ENCODE peak calls at places on chromosomes 6 and 20, in seven cellular contexts. One of them, this sample, is unnamed. For H3K4me1, the result is how much of the 10 kb centered on the place peaks cover.

GRCh38 chr6:162124710-162125435 is 602.7 kb downstream of the PRKN start:
- DNase-seq in body of pancreas: no peak
- DNase-seq in stomach: no peak
- DNase-seq in gastrocnemius medialis: no peak
- DNase-seq in tibial nerve: no peak
- DNase-seq in heart left ventricle: no peak
- DNase-seq in upper lobe of left lung: no peak
- DNase-seq in this sample: no peak

GRCh38 chr20:62496525-62497218 is 20.9 kb upstream of the GATA5 start:
- DNase-seq in body of pancreas: peak
- DNase-seq in stomach: no peak
- DNase-seq in gastrocnemius medialis: no peak
- DNase-seq in tibial nerve: no peak
- DNase-seq in heart left ventricle: no peak
- DNase-seq in upper lobe of left lung: peak
- DNase-seq in this sample: no peak

GRCh38 chr6:126175251-126175650 is 164.7 kb upstream of the CENPW start:
- DNase-seq in body of pancreas: no peak
- DNase-seq in stomach: no peak
- DNase-seq in gastrocnemius medialis: no peak
- DNase-seq in tibial nerve: no peak
- DNase-seq in heart left ventricle: no peak
- DNase-seq in upper lobe of left lung: no peak
- DNase-seq in this sample: no peak

GRCh38 chr20:44690781-44691423 is 24.3 kb upstream of the CCN5 start:
- DNase-seq in body of pancreas: no peak
- DNase-seq in stomach: no peak
- DNase-seq in gastrocnemius medialis: peak
- DNase-seq in tibial nerve: no peak
- DNase-seq in heart left ventricle: peak
- DNase-seq in upper lobe of left lung: no peak
- DNase-seq in this sample: no peak

GRCh38 chr6:132715204-132715603 is 1.3 kb upstream of the VNN1 start:
- DNase-seq in body of pancreas: peak
- DNase-seq in stomach: peak
- DNase-seq in gastrocnemius medialis: no peak
- DNase-seq in tibial nerve: no peak
- DNase-seq in heart left ventricle: peak
- DNase-seq in upper lobe of left lung: no peak
- DNase-seq in this sample: peak

GRCh38 chr20:50892394-50892793 is 38.8 kb downstream of the ADNP start:
- DNase-seq in body of pancreas: no peak
- DNase-seq in stomach: no peak
- DNase-seq in gastrocnemius medialis: no peak
- DNase-seq in tibial nerve: no peak
- DNase-seq in heart left ventricle: no peak
- DNase-seq in upper lobe of left lung: no peak
- DNase-seq in this sample: no peak

GRCh38 chr20:17967595-17968365 is 814 bp downstream of the SNX5 start:
- DNase-seq in body of pancreas: no peak
- DNase-seq in stomach: peak
- DNase-seq in gastrocnemius medialis: no peak
- DNase-seq in tibial nerve: no peak
- DNase-seq in heart left ventricle: no peak
- DNase-seq in upper lobe of left lung: no peak
- DNase-seq in this sample: no peak

GRCh38 chr6:25166955-25167753 is 112.0 kb upstream of the CARMIL1 start:
- DNase-seq in body of pancreas: peak
- DNase-seq in stomach: no peak
- DNase-seq in gastrocnemius medialis: no peak
- DNase-seq in tibial nerve: no peak
- DNase-seq in heart left ventricle: no peak
- DNase-seq in upper lobe of left lung: no peak
- DNase-seq in this sample: no peak

DNA sequence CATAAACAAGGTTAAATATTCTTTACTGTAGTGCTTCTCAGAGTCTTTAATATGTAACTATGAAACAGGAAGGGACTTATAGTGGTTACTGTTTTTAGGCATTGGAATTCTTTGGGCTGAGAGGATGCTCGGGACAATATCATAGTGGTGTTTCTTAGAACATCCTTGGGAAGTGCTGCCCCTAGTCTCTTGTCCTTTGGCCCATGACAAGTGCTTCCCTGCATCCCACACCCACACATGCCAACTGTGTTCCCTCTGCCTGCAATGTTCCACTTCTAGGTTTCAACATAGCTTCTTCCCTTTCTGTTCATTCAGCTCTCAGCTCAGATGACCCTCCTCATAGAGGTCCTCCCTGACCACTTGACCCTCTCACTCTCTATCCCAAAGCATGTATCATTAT is 37.6 kb downstream of the CFAP61 start:
- DNase-seq in body of pancreas: no peak
- DNase-seq in stomach: no peak
- DNase-seq in gastrocnemius medialis: peak
- DNase-seq in tibial nerve: no peak
- DNase-seq in heart left ventricle: no peak
- DNase-seq in upper lobe of left lung: no peak
- DNase-seq in this sample: no peak
- H3K4me3 ChIP-seq in body of pancreas: no peak
- H3K4me3 ChIP-seq in stomach: no peak
- H3K4me3 ChIP-seq in gastrocnemius medialis: peak
- H3K4me3 ChIP-seq in tibial nerve: no peak
- H3K4me3 ChIP-seq in heart left ventricle: no peak
- H3K4me3 ChIP-seq in upper lobe of left lung: no peak
- H3K4me3 ChIP-seq in this sample: no peak

GRCh38 chr6:158041370-158041769 is 59.7 kb downstream of the SYNJ2 start:
- DNase-seq in body of pancreas: no peak
- DNase-seq in stomach: no peak
- DNase-seq in gastrocnemius medialis: peak
- DNase-seq in tibial nerve: no peak
- DNase-seq in heart left ventricle: no peak
- DNase-seq in upper lobe of left lung: no peak
- DNase-seq in this sample: no peak

GRCh38 chr6:158041788-158042187 is 60.1 kb downstream of the SYNJ2 start:
- DNase-seq in body of pancreas: no peak
- DNase-seq in stomach: no peak
- DNase-seq in gastrocnemius medialis: peak
- DNase-seq in tibial nerve: no peak
- DNase-seq in heart left ventricle: no peak
- DNase-seq in upper lobe of left lung: no peak
- DNase-seq in this sample: no peak

GRCh38 chr6:158039571-158040050 is 57.9 kb downstream of the SYNJ2 start:
- DNase-seq in body of pancreas: no peak
- DNase-seq in stomach: no peak
- DNase-seq in gastrocnemius medialis: peak
- DNase-seq in tibial nerve: no peak
- DNase-seq in heart left ventricle: peak
- DNase-seq in upper lobe of left lung: no peak
- DNase-seq in this sample: no peak

GRCh38 chr6:158040051-158040803 is 58.6 kb downstream of the SYNJ2 start:
- DNase-seq in body of pancreas: no peak
- DNase-seq in stomach: no peak
- DNase-seq in gastrocnemius medialis: peak
- DNase-seq in tibial nerve: no peak
- DNase-seq in heart left ventricle: no peak
- DNase-seq in upper lobe of left lung: no peak
- DNase-seq in this sample: no peak

DNA sequence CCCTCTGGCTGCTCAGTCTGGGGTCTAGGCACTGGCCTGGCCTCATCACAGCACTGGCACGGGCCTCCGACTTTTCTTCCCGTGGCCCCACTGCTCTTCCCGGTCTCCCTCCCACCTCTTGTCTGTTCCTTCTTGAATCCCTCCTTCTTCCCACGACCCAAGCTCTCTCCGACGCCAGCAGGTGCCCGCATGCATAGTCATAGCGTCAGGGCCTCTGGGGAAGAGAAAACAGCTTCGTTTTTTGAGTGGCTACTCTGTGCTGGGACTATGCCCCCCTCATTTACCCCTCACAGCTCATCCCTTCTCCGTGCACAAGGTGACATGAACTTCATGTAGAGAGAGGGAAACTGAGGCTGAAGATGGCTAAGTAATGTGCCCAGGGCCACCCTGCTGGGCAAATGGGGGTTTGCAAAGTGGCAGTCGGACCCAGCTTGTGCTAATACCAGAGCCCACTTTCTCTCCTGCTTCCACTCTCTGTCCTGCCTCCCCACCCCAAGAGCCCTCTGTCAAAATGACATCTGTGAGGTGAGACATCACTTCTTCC is 59.2 kb downstream of the SYNJ2 start:
- DNase-seq in body of pancreas: no peak
- DNase-seq in stomach: no peak
- DNase-seq in gastrocnemius medialis: peak
- DNase-seq in tibial nerve: no peak
- DNase-seq in heart left ventricle: no peak
- DNase-seq in upper lobe of left lung: no peak
- DNase-seq in this sample: no peak
- H3K4me1 ChIP-seq in body of pancreas: under half
- H3K4me1 ChIP-seq in stomach: half or more
- H3K4me1 ChIP-seq in gastrocnemius medialis: under half
- H3K4me1 ChIP-seq in tibial nerve: under half
- H3K4me1 ChIP-seq in heart left ventricle: half or more
- H3K4me1 ChIP-seq in upper lobe of left lung: under half
- H3K4me1 ChIP-seq in this sample: under half

DNA sequence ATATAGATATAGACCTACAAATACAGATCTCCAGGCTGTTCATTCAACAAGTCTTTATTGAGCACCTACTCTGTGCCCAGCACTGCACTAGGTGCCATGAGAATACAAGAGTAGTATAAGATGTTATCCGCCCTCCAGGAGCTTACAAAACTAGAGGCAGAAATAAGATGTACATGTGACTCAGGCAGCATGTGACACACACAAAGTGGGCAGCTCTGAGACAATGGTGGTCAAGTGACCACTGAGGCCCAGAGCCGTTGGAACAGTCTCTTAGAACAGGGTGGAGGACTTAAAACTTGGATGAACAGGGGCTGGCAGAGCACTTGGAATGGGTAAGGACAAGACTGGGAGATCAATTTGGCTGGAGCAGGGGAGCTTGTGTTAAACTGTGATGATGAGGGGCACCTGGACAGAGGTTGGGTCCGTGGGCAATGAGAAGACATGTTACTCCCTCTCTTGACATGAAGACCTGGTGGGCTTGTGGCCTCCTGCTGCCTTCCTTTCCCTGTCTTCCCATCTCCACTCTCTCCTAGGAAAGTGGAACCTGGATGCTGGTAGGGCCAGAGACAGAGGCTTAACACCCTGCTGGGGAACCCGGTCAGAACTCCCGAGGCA is 21.2 kb downstream of the TRIM15 start:
- DNase-seq in body of pancreas: no peak
- DNase-seq in stomach: no peak
- DNase-seq in gastrocnemius medialis: no peak
- DNase-seq in tibial nerve: no peak
- DNase-seq in heart left ventricle: no peak
- DNase-seq in upper lobe of left lung: no peak
- DNase-seq in this sample: no peak
- TF ChIP-seq POLR2A in body of pancreas: no peak
- TF ChIP-seq POLR2A in stomach: no peak
- TF ChIP-seq POLR2A in gastrocnemius medialis: no peak
- TF ChIP-seq POLR2A in tibial nerve: no peak
- TF ChIP-seq POLR2A in heart left ventricle: no peak
- TF ChIP-seq POLR2A in upper lobe of left lung: no peak
- TF ChIP-seq POLR2A in this sample: no peak

GRCh38 chr6:163460307-163460782 is 45.8 kb downstream of the QKI start:
- DNase-seq in body of pancreas: no peak
- DNase-seq in stomach: no peak
- DNase-seq in gastrocnemius medialis: no peak
- DNase-seq in tibial nerve: no peak
- DNase-seq in heart left ventricle: no peak
- DNase-seq in upper lobe of left lung: no peak
- DNase-seq in this sample: no peak

GRCh38 chr6:163459007-163459406 is 44.5 kb downstream of the QKI start:
- DNase-seq in body of pancreas: no peak
- DNase-seq in stomach: no peak
- DNase-seq in gastrocnemius medialis: peak
- DNase-seq in tibial nerve: no peak
- DNase-seq in heart left ventricle: no peak
- DNase-seq in upper lobe of left lung: no peak
- DNase-seq in this sample: no peak

GRCh38 chr6:163457637-163458561 is 43.4 kb downstream of the QKI start:
- DNase-seq in body of pancreas: no peak
- DNase-seq in stomach: no peak
- DNase-seq in gastrocnemius medialis: peak
- DNase-seq in tibial nerve: no peak
- DNase-seq in heart left ventricle: no peak
- DNase-seq in upper lobe of left lung: no peak
- DNase-seq in this sample: no peak

GRCh38 chr6:163461696-163462095 is 47.2 kb downstream of the QKI start:
- DNase-seq in body of pancreas: no peak
- DNase-seq in stomach: no peak
- DNase-seq in gastrocnemius medialis: no peak
- DNase-seq in tibial nerve: no peak
- DNase-seq in heart left ventricle: no peak
- DNase-seq in upper lobe of left lung: no peak
- DNase-seq in this sample: no peak

GRCh38 chr6:163459536-163459935 is 45.0 kb downstream of the QKI start:
- DNase-seq in body of pancreas: no peak
- DNase-seq in stomach: no peak
- DNase-seq in gastrocnemius medialis: no peak
- DNase-seq in tibial nerve: no peak
- DNase-seq in heart left ventricle: no peak
- DNase-seq in upper lobe of left lung: no peak
- DNase-seq in this sample: no peak
- H3K4me3 ChIP-seq in body of pancreas: no peak
- H3K4me3 ChIP-seq in stomach: no peak
- H3K4me3 ChIP-seq in gastrocnemius medialis: no peak
- H3K4me3 ChIP-seq in tibial nerve: no peak
- H3K4me3 ChIP-seq in heart left ventricle: peak
- H3K4me3 ChIP-seq in upper lobe of left lung: no peak
- H3K4me3 ChIP-seq in this sample: no peak

DNA sequence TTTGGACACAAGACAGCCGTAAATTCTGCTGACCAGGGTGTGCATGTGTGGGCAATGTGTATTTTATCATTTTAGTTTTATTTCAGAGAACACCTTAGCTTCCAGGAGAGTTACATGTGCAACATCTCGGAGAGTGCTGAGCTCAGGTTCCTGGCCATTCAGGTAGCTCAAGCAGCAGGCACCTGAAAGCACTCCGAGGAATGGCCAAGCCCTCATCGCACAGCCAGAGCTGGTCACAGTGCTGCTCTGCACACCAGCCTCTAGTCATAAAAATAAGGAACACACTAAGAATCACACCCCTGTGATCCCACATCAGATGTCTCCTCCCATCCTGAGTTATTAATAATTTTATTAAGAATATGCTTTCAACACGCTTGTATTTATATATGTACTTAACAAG is 36.2 kb upstream of the IRF4 start:
- DNase-seq in body of pancreas: no peak
- DNase-seq in stomach: no peak
- DNase-seq in gastrocnemius medialis: no peak
- DNase-seq in tibial nerve: no peak
- DNase-seq in heart left ventricle: peak
- DNase-seq in upper lobe of left lung: no peak
- DNase-seq in this sample: no peak
- H3K4me1 ChIP-seq in body of pancreas: under half
- H3K4me1 ChIP-seq in stomach: under half
- H3K4me1 ChIP-seq in gastrocnemius medialis: under half
- H3K4me1 ChIP-seq in tibial nerve: under half
- H3K4me1 ChIP-seq in heart left ventricle: under half
- H3K4me1 ChIP-seq in upper lobe of left lung: under half
- H3K4me1 ChIP-seq in this sample: under half